ENCODE peak calls at places on chromosomes 6 and 20, in seven cellular contexts. T is epithelial cell of esophagus, Q is neural crest cell, I is heart right ventricle, D is AG09309, Z is suprapubic skin, X is WTC11. J is an unnamed sample.

GRCh38 chr6:157468574-157468973 is 87.6 kb downstream of the ZDHHC14 start:
- DNase-seq in T (no peak), Q (no peak), I (no peak), D (no peak), Z (no peak), X (no peak), J (no peak)

GRCh38 chr20:37384683-37385174 is 38.8 kb downstream of the SRC start:
- DNase-seq in T (peak), Q (peak), I (peak), D (no peak), Z (peak), X (peak), J (peak)

GRCh38 chr6:3884007-3884745 is 35.0 kb downstream of the FAM50B start:
- DNase-seq in T (peak), Q (no peak), I (no peak), D (peak), Z (no peak), X (no peak), J (no peak)

GRCh38 chr6:153043719-153044118 is 41.2 kb upstream of the MTRF1L start:
- DNase-seq in T (peak), Q (no peak), I (no peak), D (no peak), Z (no peak), X (no peak), J (no peak)

GRCh38 chr6:147043994-147044477 is 160.2 kb upstream of the STXBP5 start:
- DNase-seq in T (peak), Q (no peak), I (no peak), D (no peak), Z (no peak), X (no peak), J (no peak)

GRCh38 chr6:150435832-150436231 is 67.0 kb downstream of the IYD start:
- DNase-seq in T (no peak), Q (no peak), I (no peak), D (no peak), Z (no peak), X (no peak), J (no peak)

GRCh38 chr6:132715204-132715603 is 1.3 kb upstream of the VNN1 start:
- DNase-seq in T (peak), Q (peak), I (no peak), D (no peak), Z (no peak), X (peak), J (peak)

GRCh38 chr6:56875961-56876360 is 78.9 kb upstream of the BEND6 start:
- DNase-seq in T (no peak), Q (no peak), I (no peak), D (no peak), Z (no peak), X (no peak), J (no peak)

GRCh38 chr20:58293453-58293852 is 16.1 kb upstream of the RAB22A start:
- DNase-seq in T (peak), Q (peak), I (peak), D (no peak), Z (no peak), X (peak), J (no peak)

GRCh38 chr6:44304282-44305199 is 8.6 kb downstream of the AARS2 start:
- DNase-seq in T (peak), Q (peak), I (no peak), D (no peak), Z (no peak), X (peak), J (peak)

GRCh38 chr6:143374014-143374413 is 76.5 kb downstream of the ADAT2 start:
- DNase-seq in T (no peak), Q (no peak), I (no peak), D (no peak), Z (no peak), X (no peak), J (no peak)

GRCh38 chr6:11093065-11093590 is 506 bp upstream of the SMIM13 start:
- DNase-seq in T (no peak), Q (no peak), I (no peak), D (no peak), Z (no peak), X (no peak), J (no peak)

GRCh38 chr6:30158475-30159025 is 2.5 kb downstream of the TRIM10 start:
- DNase-seq in T (no peak), Q (no peak), I (no peak), D (no peak), Z (no peak), X (no peak), J (no peak)

GRCh38 chr20:63736893-63737689 is 627 bp downstream of the LIME1 start:
- DNase-seq in T (peak), Q (no peak), I (no peak), D (no peak), Z (no peak), X (no peak), J (no peak)

GRCh38 chr20:56001890-56002289 is 3.4 kb downstream of the CBLN4 start:
- DNase-seq in T (no peak), Q (no peak), I (no peak), D (no peak), Z (no peak), X (no peak), J (no peak)

GRCh38 chr6:14396826-14397517 is 279.4 kb downstream of the CD83 start:
- DNase-seq in T (peak), Q (no peak), I (no peak), D (no peak), Z (no peak), X (peak), J (no peak)

GRCh38 chr6:56387621-56388413 is 140.4 kb upstream of the COL21A1 start:
- DNase-seq in T (peak), Q (no peak), I (no peak), D (no peak), Z (no peak), X (no peak), J (peak)

GRCh38 chr20:25278636-25279361 is 30.9 kb downstream of the PYGB start:
- DNase-seq in T (no peak), Q (no peak), I (no peak), D (no peak), Z (peak), X (peak), J (no peak)

GRCh38 chr6:92826633-92827032 is 592.7 kb downstream of the EPHA7 start:
- DNase-seq in T (no peak), Q (no peak), I (no peak), D (no peak), Z (no peak), X (no peak), J (no peak)

GRCh38 chr20:37383229-37383989 is 37.5 kb downstream of the SRC start:
- DNase-seq in T (peak), Q (no peak), I (no peak), D (no peak), Z (peak), X (no peak), J (peak)

GRCh38 chr20:29319725-29320124 is 1937.7 kb upstream of the DEFB115 start:
- DNase-seq in T (no peak), Q (no peak), I (no peak), D (no peak), Z (no peak), X (no peak), J (no peak)

GRCh38 chr20:44253528-44253927 is 6.4 kb downstream of the GDAP1L1 start:
- DNase-seq in T (no peak), Q (no peak), I (no peak), D (no peak), Z (no peak), X (peak), J (peak)

GRCh38 chr6:36098920-36099647 is 31.2 kb upstream of the MAPK13 start:
- DNase-seq in T (no peak), Q (no peak), I (no peak), D (no peak), Z (no peak), X (no peak), J (no peak)
- TF ChIP-seq CTCF in T (no peak), Q (no peak), I (no peak), D (no peak), Z (no peak), X (no peak), J (no peak)

GRCh38 chr20:32674362-32674789 is 635 bp upstream of the C20orf203 start:
- DNase-seq in T (peak), Q (peak), I (no peak), D (no peak), Z (no peak), X (peak), J (peak)
- TF ChIP-seq CTCF in T (peak), Q (peak), I (peak), D (peak), Z (peak), X (peak), J (peak)

GRCh38 chr20:48933017-48933766 is 11.7 kb downstream of the ARFGEF2 start:
- DNase-seq in T (no peak), Q (no peak), I (no peak), D (no peak), Z (no peak), X (no peak), J (peak)
- TF ChIP-seq CTCF in T (no peak), Q (no peak), I (no peak), D (no peak), Z (no peak), X (no peak), J (no peak)

GRCh38 chr6:34583461-34583860 is 27.3 kb upstream of the SPDEF start:
- DNase-seq in T (peak), Q (no peak), I (no peak), D (no peak), Z (no peak), X (no peak), J (peak)
- TF ChIP-seq CTCF in T (peak), Q (no peak), I (no peak), D (no peak), Z (no peak), X (no peak), J (peak)

DNA sequence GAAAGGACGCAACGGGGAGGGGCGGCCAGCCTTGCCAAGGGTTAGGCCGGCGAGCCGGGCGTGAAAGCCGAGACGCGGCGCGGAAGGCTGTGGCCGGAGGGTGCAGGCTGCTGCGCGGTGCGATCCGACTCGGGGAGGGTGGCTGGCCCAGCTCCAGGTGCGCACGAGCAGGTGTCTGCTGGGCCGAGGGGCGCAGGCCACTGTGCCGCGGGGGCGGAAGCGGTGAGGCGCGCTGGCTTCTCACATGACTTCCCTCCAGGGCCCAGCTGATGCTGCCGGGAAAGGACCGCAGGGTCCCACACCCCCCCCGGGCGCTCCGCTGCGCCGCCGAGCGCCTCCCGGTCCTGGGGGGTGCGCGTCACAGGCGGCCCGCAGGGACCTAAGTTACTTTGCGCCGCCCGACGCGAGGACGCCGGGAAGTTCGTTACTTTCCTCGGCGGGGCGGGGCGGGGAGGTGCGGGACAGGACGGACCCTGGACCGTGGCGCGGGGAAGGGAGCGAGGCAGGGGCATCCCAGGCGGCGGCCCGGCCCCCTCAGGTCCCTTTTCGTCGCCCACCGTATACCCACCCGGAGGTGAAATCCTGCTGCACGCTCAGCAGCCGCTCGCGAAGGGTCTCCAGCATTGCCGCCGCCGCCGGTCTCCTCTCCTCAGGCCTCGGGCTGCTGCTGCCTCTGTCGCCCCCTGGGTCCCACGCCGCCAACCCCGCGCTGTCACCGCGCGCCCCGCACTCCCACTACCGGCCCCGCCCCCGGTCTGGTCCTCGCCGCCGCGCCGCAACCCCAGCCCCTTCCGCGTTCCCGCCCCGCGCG is at the start of gene DTNBP1:
- DNase-seq in T (peak), Q (peak), I (peak), D (no peak), Z (peak), X (peak), J (peak)
- TF ChIP-seq CTCF in T (no peak), Q (no peak), I (no peak), D (no peak), Z (no peak), X (no peak), J (no peak)

GRCh38 chr6:108558372-108559096 is 2.2 kb upstream of the FOXO3 start:
- DNase-seq in T (peak), Q (peak), I (peak), D (peak), Z (peak), X (peak), J (peak)

GRCh38 chr6:108556864-108557493 is 3.7 kb upstream of the FOXO3 start:
- DNase-seq in T (no peak), Q (no peak), I (no peak), D (no peak), Z (peak), X (no peak), J (no peak)

GRCh38 chr6:108559097-108559883 is 1.4 kb upstream of the FOXO3 start:
- DNase-seq in T (peak), Q (peak), I (peak), D (peak), Z (peak), X (peak), J (peak)

GRCh38 chr6:108556250-108556649 is 4.5 kb upstream of the FOXO3 start:
- DNase-seq in T (no peak), Q (no peak), I (no peak), D (no peak), Z (no peak), X (no peak), J (no peak)

DNA sequence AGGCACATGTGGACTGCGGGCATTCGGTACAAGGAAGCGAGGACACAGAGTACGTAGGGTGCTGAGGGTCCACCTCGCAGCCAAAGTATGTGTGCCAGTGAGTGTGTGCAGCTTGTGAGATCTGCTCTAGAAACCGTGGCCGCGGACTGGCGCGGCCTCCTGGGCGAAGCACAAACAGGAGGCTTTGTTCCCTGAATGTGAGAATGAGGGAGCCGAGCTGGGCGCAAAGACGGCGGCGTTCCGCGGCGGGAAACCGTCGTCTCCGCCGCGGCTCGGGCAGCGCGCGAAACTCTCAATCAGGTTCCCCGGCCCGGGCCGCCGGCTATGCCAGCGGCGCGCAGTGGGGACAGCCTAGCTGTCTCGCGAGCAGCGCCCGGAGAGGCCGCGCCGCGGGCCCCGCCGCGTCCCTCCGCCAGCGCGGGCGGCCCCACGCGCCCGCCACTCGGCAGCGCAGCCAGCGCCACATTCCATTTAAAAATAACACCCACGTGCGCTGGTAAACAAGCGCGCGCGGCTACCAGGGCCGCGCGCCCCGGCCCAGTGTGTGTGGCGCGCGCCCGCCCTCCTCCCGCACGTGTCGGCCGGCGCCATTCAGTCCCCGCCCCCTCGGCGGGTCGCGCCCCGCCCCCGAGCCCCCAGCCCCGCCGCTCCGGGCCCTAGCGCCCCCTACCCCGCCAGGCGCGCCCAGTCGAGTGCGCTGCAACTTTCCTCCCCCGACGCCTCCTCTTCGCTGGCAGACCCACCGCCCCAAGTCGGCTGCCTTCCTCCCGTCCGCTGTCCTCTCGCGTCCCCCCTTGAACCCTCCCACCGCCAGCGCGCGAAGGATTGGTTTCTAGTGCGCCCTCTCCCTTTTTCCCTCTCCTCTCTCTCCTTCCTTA is 3.0 kb upstream of the FOXO3 start:
- DNase-seq in T (peak), Q (peak), I (peak), D (no peak), Z (peak), X (peak), J (peak)
- TF ChIP-seq CTCF in T (no peak), Q (peak), I (no peak), D (no peak), Z (no peak), X (no peak), J (no peak)

DNA sequence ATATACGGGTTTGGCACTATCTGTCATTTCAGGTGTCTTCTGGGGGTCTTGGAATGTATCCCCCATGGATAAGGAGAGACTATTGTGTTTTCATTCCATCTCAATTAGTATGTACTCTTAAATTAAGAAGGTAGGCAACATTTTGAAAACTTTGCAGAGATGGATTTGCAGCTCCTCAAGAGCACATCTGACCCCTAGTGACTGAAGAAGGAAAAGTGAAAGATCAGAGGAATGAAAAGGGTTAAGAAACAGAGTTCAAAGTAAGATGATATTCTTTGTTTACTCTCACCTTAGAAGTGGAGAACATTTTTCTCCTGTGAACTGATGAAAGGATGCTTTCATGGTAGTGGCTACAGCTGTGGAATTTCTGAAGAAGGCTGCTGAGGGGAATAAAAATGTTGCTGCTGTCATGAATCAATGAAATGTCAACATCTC is 41.5 kb downstream of the SH3BGRL2 start:
- DNase-seq in T (peak), Q (no peak), I (no peak), D (no peak), Z (no peak), X (no peak), J (peak)
- TF ChIP-seq CTCF in T (peak), Q (peak), I (peak), D (peak), Z (no peak), X (no peak), J (peak)

GRCh38 chr6:106085984-106086832 is at the start of gene PRDM1:
- DNase-seq in T (peak), Q (peak), I (peak), D (peak), Z (peak), X (peak), J (peak)
- TF ChIP-seq CTCF in T (peak), Q (peak), I (no peak), D (peak), Z (no peak), X (no peak), J (no peak)

GRCh38 chr6:137878070-137878809 is 11.2 kb downstream of the TNFAIP3 start:
- DNase-seq in T (no peak), Q (no peak), I (no peak), D (no peak), Z (no peak), X (no peak), J (no peak)

GRCh38 chr6:137879301-137879700 is 12.2 kb downstream of the TNFAIP3 start:
- DNase-seq in T (no peak), Q (no peak), I (no peak), D (no peak), Z (no peak), X (no peak), J (no peak)

GRCh38 chr6:137877113-137877512 is 10.1 kb downstream of the TNFAIP3 start:
- DNase-seq in T (no peak), Q (no peak), I (no peak), D (no peak), Z (no peak), X (no peak), J (no peak)

GRCh38 chr6:137879885-137880430 is 12.9 kb downstream of the TNFAIP3 start:
- DNase-seq in T (no peak), Q (no peak), I (no peak), D (no peak), Z (no peak), X (peak), J (no peak)

GRCh38 chr6:137878810-137879285 is 11.8 kb downstream of the TNFAIP3 start:
- DNase-seq in T (no peak), Q (peak), I (peak), D (no peak), Z (peak), X (peak), J (no peak)
- TF ChIP-seq CTCF in T (peak), Q (peak), I (peak), D (no peak), Z (no peak), X (no peak), J (no peak)

GRCh38 chr6:87926687-87927086 is 121.0 kb upstream of the SPACA1 start:
- DNase-seq in T (peak), Q (no peak), I (no peak), D (no peak), Z (no peak), X (no peak), J (peak)

GRCh38 chr6:87936065-87936464 is 111.6 kb upstream of the SPACA1 start:
- DNase-seq in T (no peak), Q (no peak), I (no peak), D (no peak), Z (no peak), X (no peak), J (no peak)

GRCh38 chr6:87938287-87938686 is 109.4 kb upstream of the SPACA1 start:
- DNase-seq in T (no peak), Q (no peak), I (no peak), D (no peak), Z (no peak), X (no peak), J (no peak)

GRCh38 chr6:87929843-87930288 is 117.8 kb upstream of the SPACA1 start:
- DNase-seq in T (peak), Q (peak), I (peak), D (peak), Z (peak), X (peak), J (peak)

GRCh38 chr6:87932361-87932760 is 115.3 kb upstream of the SPACA1 start:
- DNase-seq in T (no peak), Q (no peak), I (no peak), D (no peak), Z (no peak), X (no peak), J (no peak)
- TF ChIP-seq CTCF in T (no peak), Q (no peak), I (no peak), D (no peak), Z (no peak), X (no peak), J (no peak)

J was measured in Calu3.